ENCODE peak calls at places on chromosome 22, in eight cellular contexts. W, Q, V, N, D, J, O and G are unnamed samples.

GRCh38 chr22:19292262-19293230 is 1.0 kb upstream of the CLTCL1 start:
- DNase-seq in W (no peak), Q (peak; percentile 17), V (no peak), N (no peak), D (peak; percentile 82), J (peak; percentile 52), O (peak; percentile 18), G (peak; percentile 48)

GRCh38 chr22:24091551-24092420 is 80.7 kb downstream of the CABIN1 start:
- DNase-seq in W (no peak), Q (no peak), V (no peak), N (peak; percentile 76), D (peak; percentile 68), J (peak; percentile 34), O (no peak), G (no peak)

GRCh38 chr22:20605328-20605727 is 97.9 kb downstream of the MED15 start:
- DNase-seq in W (no peak), Q (no peak), V (no peak), N (no peak), D (no peak), J (no peak), O (no peak), G (no peak)

GRCh38 chr22:41565403-41566054 is 4.7 kb downstream of the CSDC2 start:
- DNase-seq in W (peak; percentile 89), Q (no peak), V (peak; percentile 71), N (no peak), D (no peak), J (peak; percentile 77), O (peak; percentile 27), G (no peak)

GRCh38 chr22:47592791-47593190 is 830.3 kb downstream of the TBC1D22A start:
- DNase-seq in W (no peak), Q (no peak), V (no peak), N (no peak), D (no peak), J (no peak), O (no peak), G (no peak)

GRCh38 chr22:24494535-24495364 is at the start of gene UPB1:
- DNase-seq in W (no peak), Q (no peak), V (no peak), N (no peak), D (no peak), J (no peak), O (no peak), G (no peak)

GRCh38 chr22:25759825-25760231 is 17.8 kb downstream of the MYO18B start:
- DNase-seq in W (peak; percentile 90), Q (no peak), V (peak; percentile 39), N (no peak), D (no peak), J (no peak), O (no peak), G (no peak)

GRCh38 chr22:21917206-21917958 is 35.3 kb downstream of the PPM1F start:
- DNase-seq in W (no peak), Q (no peak), V (no peak), N (no peak), D (no peak), J (peak; percentile 65), O (no peak), G (no peak)

GRCh38 chr22:25582946-25583345 is 18.5 kb downstream of the GRK3 start:
- DNase-seq in W (peak; percentile 67), Q (no peak), V (no peak), N (no peak), D (no peak), J (no peak), O (no peak), G (no peak)

GRCh38 chr22:40432625-40433024 is 62.2 kb downstream of the SGSM3 start:
- DNase-seq in W (no peak), Q (no peak), V (no peak), N (no peak), D (no peak), J (no peak), O (no peak), G (no peak)

GRCh38 chr22:41766476-41766875 is 34.0 kb upstream of the CCDC134 start:
- DNase-seq in W (no peak), Q (no peak), V (no peak), N (no peak), D (no peak), J (no peak), O (no peak), G (no peak)

GRCh38 chr22:20219667-20220628 is 48.2 kb downstream of the RTN4R start:
- DNase-seq in W (no peak), Q (no peak), V (no peak), N (no peak), D (no peak), J (no peak), O (no peak), G (no peak)

GRCh38 chr22:20656902-20657836 is 116.7 kb upstream of the SERPIND1 start:
- DNase-seq in W (peak; percentile 1), Q (no peak), V (no peak), N (no peak), D (no peak), J (no peak), O (no peak), G (no peak)

GRCh38 chr22:36725366-36726006 is 21.9 kb upstream of the CACNG2 start:
- DNase-seq in W (no peak), Q (no peak), V (no peak), N (no peak), D (no peak), J (no peak), O (no peak), G (peak; percentile 8)
- H3K4me3 ChIP-seq in W (no peak overlapping the region), Q (no peak overlapping the region), V (no peak overlapping the region), N (no peak overlapping the region), D (no peak overlapping the region), J (no peak overlapping the region), O (no peak overlapping the region), G (no peak overlapping the region)

GRCh38 chr22:35835267-35835997 is 117.8 kb downstream of the APOL5 start:
- DNase-seq in W (peak; percentile 72), Q (no peak), V (no peak), N (no peak), D (no peak), J (no peak), O (no peak), G (no peak)
- TF ChIP-seq POLR2A in W (no peak), Q (no peak), V (no peak), N (no peak), D (no peak), J (no peak), O (no peak), G (no peak)

GRCh38 chr22:28064941-28065340 is 145.9 kb upstream of the PITPNB start:
- DNase-seq in W (peak; percentile 24), Q (no peak), V (no peak), N (no peak), D (no peak), J (no peak), O (no peak), G (no peak)
- H3K4me3 ChIP-seq in W (no peak overlapping the region), Q (no peak overlapping the region), V (no peak overlapping the region), N (no peak overlapping the region), D (no peak overlapping the region), J (no peak overlapping the region), O (no peak overlapping the region), G (no peak overlapping the region)

DNA sequence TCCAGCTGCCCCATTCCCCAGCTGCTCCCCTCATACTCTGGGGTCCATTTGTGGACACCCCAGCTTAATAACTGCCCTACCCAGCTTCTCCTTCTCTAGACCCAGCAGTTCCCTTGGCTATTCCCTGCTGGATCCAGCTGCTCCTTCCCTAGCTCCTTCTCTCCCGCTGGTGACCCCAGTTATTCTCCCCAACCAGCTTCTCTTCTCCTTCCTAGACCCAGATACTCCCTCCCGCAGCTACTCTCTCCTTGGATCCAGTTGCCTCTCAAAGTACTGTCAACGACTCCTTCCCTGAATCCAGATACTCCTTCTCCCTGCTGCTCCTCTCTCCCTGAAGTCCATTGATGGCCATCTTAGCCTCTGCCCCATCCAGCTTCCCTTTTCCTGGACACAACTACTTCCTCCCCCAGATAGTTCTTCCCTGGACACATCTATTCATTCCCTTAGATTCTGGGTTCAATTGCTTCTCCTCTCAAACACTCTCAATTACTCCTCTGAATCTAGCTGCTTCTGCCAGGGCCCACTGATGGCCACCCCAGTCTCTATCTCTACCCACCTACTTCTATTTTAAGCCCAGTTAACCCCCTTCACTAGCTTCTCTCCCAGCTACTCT is 11.6 kb downstream of the SELENOM start:
- DNase-seq in W (no peak), Q (no peak), V (no peak), N (no peak), D (no peak), J (no peak), O (no peak), G (no peak)
- TF ChIP-seq POLR2A in W (no peak), Q (no peak), V (no peak), N (no peak), D (no peak), J (no peak), O (no peak), G (no peak)